ENCODE peak calls at places on chromosomes 4 and X, in ten cellular contexts. H is dorsolateral prefrontal cortex; Y is esophagus squamous epithelium; A is H1; X is Peyer's patch; Z is lower lobe of right lung; W is GM23248; N is SJSA1; D is OCI-LY7; K is CD8-positive, alpha-beta memory T cell. O is an unnamed sample.

GRCh38 chrX:25344191-25344936 is 328.6 kb upstream of the ARX start:
- DNase-seq in H (no peak), Y (no peak), A (no peak), X (no peak), Z (no peak), W (no peak), N (no peak), D (no peak), K (no peak), O (no peak)

GRCh38 chr4:110503588-110504435 is 27.9 kb downstream of the ENPEP start:
- DNase-seq in H (no peak), Y (no peak), A (no peak), X (no peak), Z (no peak), W (peak; percentile 50), N (no peak), D (no peak), K (no peak), O (no peak)

GRCh38 chr4:8278421-8279287 is 9.1 kb downstream of the HTRA3 start:
- DNase-seq in H (no peak), Y (no peak), A (no peak), X (no peak), Z (no peak), W (peak; percentile 89), N (peak; percentile 77), D (no peak), K (no peak), O (no peak)

GRCh38 chr4:177380730-177381287 is 61.4 kb downstream of the AGA start:
- DNase-seq in H (no peak), Y (no peak), A (peak; percentile 72), X (no peak), Z (no peak), W (no peak), N (no peak), D (peak; percentile 9), K (no peak), O (no peak)

GRCh38 chr4:184386271-184386781 is 88.0 kb downstream of the IRF2 start:
- DNase-seq in H (no peak), Y (no peak), A (no peak), X (peak; percentile 81), Z (no peak), W (no peak), N (peak; percentile 56), D (no peak), K (no peak), O (no peak)

GRCh38 chr4:40204507-40205258 is 7.9 kb downstream of the RHOH start:
- DNase-seq in H (no peak), Y (no peak), A (no peak), X (no peak), Z (no peak), W (no peak), N (no peak), D (peak; percentile 53), K (no peak), O (no peak)

GRCh38 chrX:134737061-134737460 is 78.8 kb upstream of the PLAC1 start:
- DNase-seq in H (no peak), Y (no peak), A (no peak), X (no peak), Z (no peak), W (peak; percentile 56), N (no peak), D (no peak), K (no peak), O (no peak)

GRCh38 chrX:11929476-11929875 is 171.4 kb downstream of the MSL3 start:
- DNase-seq in H (no peak), Y (no peak), A (no peak), X (no peak), Z (no peak), W (no peak), N (no peak), D (no peak), K (no peak), O (no peak)

GRCh38 chr4:7458477-7458876 is 23.7 kb upstream of the PSAPL1 start:
- DNase-seq in H (no peak), Y (no peak), A (no peak), X (no peak), Z (no peak), W (no peak), N (no peak), D (no peak), K (no peak), O (no peak)

GRCh38 chr4:150242820-150243458 is 164.7 kb downstream of the DCLK2 start:
- DNase-seq in H (no peak), Y (no peak), A (no peak), X (no peak), Z (no peak), W (peak; percentile 49), N (peak; percentile 47), D (peak; percentile 21), K (no peak), O (no peak)

GRCh38 chr4:39169426-39169825 is 12.9 kb upstream of the WDR19 start:
- DNase-seq in H (no peak), Y (no peak), A (no peak), X (no peak), Z (no peak), W (no peak), N (peak; percentile 2), D (no peak), K (no peak), O (no peak)

DNA sequence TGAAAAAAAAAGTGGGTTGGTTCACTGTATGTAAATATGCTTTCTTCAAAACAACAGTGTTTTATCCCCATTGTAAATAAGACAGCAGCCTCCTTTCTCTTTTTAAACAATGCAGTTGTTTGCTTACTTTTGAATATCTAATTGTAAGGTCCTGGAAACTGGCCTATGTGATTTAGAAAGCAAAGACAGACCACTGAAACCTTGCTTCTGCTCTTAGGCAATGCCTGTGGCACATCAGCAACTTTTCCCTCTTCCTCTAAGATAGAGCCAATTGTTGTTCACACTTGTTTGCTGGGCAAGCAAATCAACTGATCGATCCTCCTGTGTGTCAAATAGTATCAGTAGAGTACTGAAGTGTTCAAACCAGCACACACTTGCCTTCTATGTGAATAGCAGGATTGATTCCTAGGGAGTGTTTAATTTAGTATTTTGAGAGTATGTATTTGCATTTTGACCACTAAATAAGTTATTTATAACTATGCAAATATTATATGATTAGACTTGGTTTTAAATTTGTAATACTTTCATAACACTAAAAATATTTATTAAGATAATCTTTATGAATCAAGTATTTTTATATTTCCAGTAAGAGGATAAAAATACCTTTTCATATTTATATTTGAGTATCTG is 55.4 kb upstream of the GRPR start:
- DNase-seq in H (no peak), Y (no peak), A (no peak), X (no peak), Z (no peak), W (no peak), N (no peak), D (no peak), K (no peak), O (no peak)
- H3K27ac ChIP-seq in H (no peak overlapping the region), Y (no peak overlapping the region), A (no peak overlapping the region), X (no peak overlapping the region), Z (no peak overlapping the region), W (no peak overlapping the region), N (no peak overlapping the region), D (no peak overlapping the region), K (no peak overlapping the region), O (no peak overlapping the region)

DNA sequence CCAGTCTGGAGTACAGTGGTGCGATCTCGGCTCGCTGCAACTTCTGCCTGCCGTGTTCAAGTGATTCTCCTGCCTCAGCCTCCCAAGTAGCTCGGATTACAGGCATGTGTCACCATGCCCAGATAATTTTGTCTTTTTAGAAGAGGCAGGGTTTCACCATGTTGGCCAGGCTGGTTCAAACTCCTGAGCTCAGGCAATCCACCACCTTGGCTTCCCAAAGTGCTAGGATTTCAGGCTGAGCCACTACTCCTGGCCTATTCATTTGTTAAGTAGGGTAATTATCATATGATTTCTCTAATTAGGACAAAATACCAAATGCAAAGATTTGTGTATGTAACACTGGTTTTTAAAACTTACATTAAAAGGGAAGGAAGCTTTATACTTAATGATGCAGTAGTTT is 137.8 kb downstream of the GPM6A start:
- DNase-seq in H (no peak), Y (no peak), A (no peak), X (no peak), Z (no peak), W (no peak), N (no peak), D (no peak), K (no peak), O (no peak)
- H3K27ac ChIP-seq in H (no peak overlapping the region), Y (no peak overlapping the region), A (no peak overlapping the region), X (no peak overlapping the region), Z (no peak overlapping the region), W (no peak overlapping the region), N (no peak overlapping the region), D (no peak overlapping the region), K (no peak overlapping the region), O (no peak overlapping the region)

DNA sequence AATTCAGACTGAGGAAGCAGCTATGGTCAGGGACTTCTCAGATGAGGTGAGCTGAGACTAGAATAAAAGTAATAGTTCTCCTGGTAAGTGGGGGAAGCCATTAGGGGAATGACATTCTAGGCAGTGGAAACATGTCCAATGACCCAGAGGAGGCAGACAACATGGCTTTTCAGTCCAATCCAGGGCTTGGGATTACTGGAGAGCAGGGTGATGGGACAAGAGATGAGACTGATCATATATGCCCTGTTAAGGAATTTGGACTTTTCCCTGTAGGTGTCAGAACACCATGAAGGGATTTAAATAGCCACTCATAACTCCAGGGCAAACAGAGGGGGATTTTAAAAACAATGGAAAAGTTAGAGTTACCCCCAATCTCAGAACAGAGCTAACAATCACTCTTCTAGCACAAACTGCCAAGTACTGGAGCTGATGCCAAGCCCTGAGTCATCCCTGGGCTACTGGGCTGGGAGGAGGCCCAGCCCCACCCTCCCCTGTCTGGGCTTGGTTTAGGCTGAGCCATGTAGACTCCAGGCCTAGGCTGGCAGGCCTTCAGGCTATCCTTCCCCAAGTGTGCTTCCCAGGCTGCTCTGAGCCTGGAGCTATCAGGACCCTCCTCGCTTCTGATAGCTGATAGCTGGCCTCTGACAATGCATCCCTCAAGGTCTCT is 22.7 kb upstream of the MSN start:
- DNase-seq in H (peak; percentile 49), Y (peak; percentile 6), A (no peak), X (peak; percentile 74), Z (peak; percentile 78), W (peak; percentile 87), N (peak; percentile 75), D (no peak), K (no peak), O (no peak)
- H3K27ac ChIP-seq in H (no peak overlapping the region), Y (peak overlapping the region; percentile 79), A (no peak overlapping the region), X (no peak overlapping the region), Z (peak overlapping the region; percentile 31), W (peak overlapping the region; percentile 73), N (peak overlapping the region; percentile 16), D (no peak overlapping the region), K (no peak overlapping the region), O (peak overlapping the region; percentile 38)

DNA sequence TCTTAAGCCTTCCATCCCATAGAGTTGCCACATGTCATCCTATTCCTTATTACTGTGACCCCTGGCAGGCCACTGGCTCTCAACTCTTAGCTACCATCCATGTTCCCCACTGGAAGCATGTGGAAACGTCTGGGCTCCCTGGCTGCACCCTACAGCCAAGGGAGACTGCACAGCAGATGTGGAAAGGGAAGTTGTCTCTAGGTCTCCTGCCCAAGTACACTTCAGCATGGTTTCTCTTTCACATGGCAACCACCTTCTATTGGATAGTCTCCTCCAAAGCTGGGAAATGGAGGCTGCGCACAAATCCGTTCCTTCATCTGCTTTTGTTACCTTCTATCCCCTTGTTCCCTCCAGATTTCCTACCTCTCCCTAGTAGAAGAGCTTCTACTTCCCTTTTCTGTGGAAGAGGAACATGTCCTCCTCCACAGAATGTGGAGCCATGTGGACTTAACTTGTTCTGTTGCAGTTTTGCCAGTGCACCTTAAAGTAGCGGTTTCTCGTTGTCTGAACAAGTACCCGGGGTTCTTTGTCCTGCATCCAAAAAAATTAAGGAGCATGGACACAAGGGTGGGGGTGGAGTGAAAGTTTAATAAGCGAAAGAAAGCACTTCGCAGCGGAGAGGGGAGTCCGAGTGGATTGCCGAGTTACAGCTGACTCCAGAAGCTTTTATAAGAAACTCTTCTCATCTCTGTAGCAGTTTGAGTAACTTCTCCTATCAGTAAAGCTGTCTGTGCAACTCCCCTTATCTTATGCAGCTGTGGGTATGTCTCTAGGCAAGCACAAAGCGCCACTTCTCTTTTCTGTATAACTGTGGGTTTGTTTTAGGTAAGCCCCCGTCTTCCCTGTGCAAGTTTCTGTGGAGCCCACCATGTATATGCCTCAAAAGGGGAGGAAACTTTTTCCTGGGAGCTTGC is 52.5 kb downstream of the HMGB2 start:
- DNase-seq in H (no peak), Y (no peak), A (no peak), X (no peak), Z (no peak), W (no peak), N (no peak), D (peak; percentile 56), K (no peak), O (no peak)
- H3K27ac ChIP-seq in H (no peak overlapping the region), Y (no peak overlapping the region), A (no peak overlapping the region), X (no peak overlapping the region), Z (no peak overlapping the region), W (no peak overlapping the region), N (no peak overlapping the region), D (no peak overlapping the region), K (peak overlapping the region; percentile 7), O (no peak overlapping the region)